ENCODE peak calls at places on chromosomes 1 and 21, in nine cellular contexts. L, K, O, D, C, E, H, G and M are unnamed samples.

GRCh38 chr1:5913876-5914275 is 78.3 kb downstream of the NPHP4 start:
- DNase-seq in L (no peak), K (no peak), O (no peak), D (no peak), C (no peak), E (no peak), H (no peak), G (no peak), M (peak; percentile 36)

GRCh38 chr21:45622416-45623097 is 21.0 kb upstream of the PCBP3 start:
- DNase-seq in L (no peak), K (no peak), O (no peak), D (no peak), C (no peak), E (no peak), H (no peak), G (no peak), M (peak; percentile 63)

GRCh38 chr1:3187415-3188149 is 118.6 kb downstream of the PRDM16 start:
- DNase-seq in L (no peak), K (no peak), O (no peak), D (no peak), C (no peak), E (no peak), H (no peak), G (no peak), M (no peak)

GRCh38 chr1:234842726-234843641 is 233.0 kb upstream of the IRF2BP2 start:
- DNase-seq in L (no peak), K (no peak), O (no peak), D (peak; percentile 27), C (no peak), E (no peak), H (no peak), G (peak; percentile 48), M (no peak)

GRCh38 chr1:220487297-220487820 is 40.6 kb upstream of the MARK1 start:
- DNase-seq in L (peak; percentile 70), K (no peak), O (no peak), D (peak; percentile 20), C (peak; percentile 59), E (peak; percentile 72), H (peak; percentile 54), G (no peak), M (no peak)

GRCh38 chr1:228217551-228218344 is 9.9 kb downstream of the OBSCN start:
- DNase-seq in L (no peak), K (no peak), O (no peak), D (no peak), C (no peak), E (peak; percentile 5), H (no peak), G (no peak), M (no peak)

GRCh38 chr1:6956488-6957159 is 171.4 kb downstream of the CAMTA1 start:
- DNase-seq in L (no peak), K (no peak), O (no peak), D (no peak), C (peak; percentile 26), E (no peak), H (no peak), G (no peak), M (no peak)

GRCh38 chr1:29245876-29246275 is 9.6 kb downstream of the PTPRU start:
- DNase-seq in L (peak; percentile 27), K (no peak), O (no peak), D (peak; percentile 53), C (peak; percentile 58), E (no peak), H (peak; percentile 38), G (no peak), M (no peak)

GRCh38 chr1:14740016-14740415 is 141.5 kb downstream of the KAZN start:
- DNase-seq in L (no peak), K (no peak), O (no peak), D (no peak), C (no peak), E (no peak), H (no peak), G (no peak), M (no peak)

GRCh38 chr1:76219589-76219914 is 145.0 kb downstream of the ST6GALNAC3 start:
- DNase-seq in L (no peak), K (no peak), O (no peak), D (no peak), C (no peak), E (no peak), H (no peak), G (no peak), M (no peak)

GRCh38 chr1:229619002-229619401 is 6.9 kb downstream of the TAF5L start:
- DNase-seq in L (no peak), K (no peak), O (no peak), D (no peak), C (no peak), E (no peak), H (no peak), G (no peak), M (no peak)

GRCh38 chr1:7334475-7335035 is 436.5 kb upstream of the VAMP3 start:
- DNase-seq in L (peak; percentile 62), K (no peak), O (no peak), D (peak; percentile 67), C (peak; percentile 87), E (peak; percentile 66), H (peak; percentile 21), G (no peak), M (peak; percentile 9)

GRCh38 chr1:153397056-153397923 is 6.4 kb upstream of the S100A8 start:
- DNase-seq in L (no peak), K (no peak), O (no peak), D (no peak), C (no peak), E (no peak), H (no peak), G (no peak), M (peak; percentile 47)

GRCh38 chr1:223631367-223631977 is 34.0 kb downstream of the CAPN8 start:
- DNase-seq in L (no peak), K (no peak), O (no peak), D (peak; percentile 25), C (no peak), E (no peak), H (no peak), G (no peak), M (no peak)

GRCh38 chr1:161196521-161197451 is 2.1 kb downstream of the ADAMTS4 start:
- DNase-seq in L (no peak), K (no peak), O (no peak), D (peak; percentile 75), C (no peak), E (no peak), H (peak; percentile 53), G (no peak), M (no peak)

GRCh38 chr1:170664283-170664827 is 424 bp downstream of the PRRX1 start:
- DNase-seq in L (peak; percentile 32), K (no peak), O (no peak), D (peak; percentile 32), C (peak; percentile 24), E (no peak), H (peak; percentile 23), G (no peak), M (no peak)

GRCh38 chr21:31548688-31549087 is 110.8 kb upstream of the SOD1 start:
- DNase-seq in L (no peak), K (no peak), O (no peak), D (no peak), C (no peak), E (no peak), H (no peak), G (no peak), M (no peak)
- TF ChIP-seq CTCF in L (no peak), K (no peak), O (no peak), D (no peak), C (no peak), E (no peak), H (peak; percentile 23), G (no peak), M (no peak)

GRCh38 chr1:236522937-236523703 is 662 bp upstream of the LGALS8 start:
- DNase-seq in L (peak; percentile 50), K (no peak), O (peak; percentile 41), D (no peak), C (peak; percentile 23), E (peak; percentile 70), H (no peak), G (no peak), M (no peak)

GRCh38 chr1:236526079-236526478 is 2.3 kb downstream of the LGALS8 start:
- DNase-seq in L (no peak), K (no peak), O (no peak), D (no peak), C (no peak), E (no peak), H (no peak), G (no peak), M (no peak)

GRCh38 chr1:236523704-236524141 is at the start of gene LGALS8:
- DNase-seq in L (peak; percentile 88), K (peak; percentile 80), O (peak; percentile 87), D (peak; percentile 80), C (peak; percentile 75), E (peak; percentile 91), H (peak; percentile 68), G (peak; percentile 89), M (peak; percentile 94)

GRCh38 chr1:236524142-236524891 is 535 bp downstream of the LGALS8 start:
- DNase-seq in L (peak; percentile 57), K (no peak), O (peak; percentile 38), D (peak; percentile 86), C (peak; percentile 73), E (peak; percentile 82), H (peak; percentile 80), G (peak; percentile 65), M (peak; percentile 77)

GRCh38 chr1:236524892-236525179 is 1.1 kb downstream of the LGALS8 start:
- DNase-seq in L (no peak), K (no peak), O (no peak), D (no peak), C (no peak), E (no peak), H (no peak), G (no peak), M (no peak)
- H3K27ac ChIP-seq in L (peak overlapping the region; percentile 95), K (peak overlapping the region; percentile 49), O (no peak overlapping the region), D (no peak overlapping the region), C (no peak overlapping the region), E (peak overlapping the region; percentile 82), H (peak overlapping the region; percentile 60), G (peak overlapping the region; percentile 84), M (peak overlapping the region; percentile 96)

DNA sequence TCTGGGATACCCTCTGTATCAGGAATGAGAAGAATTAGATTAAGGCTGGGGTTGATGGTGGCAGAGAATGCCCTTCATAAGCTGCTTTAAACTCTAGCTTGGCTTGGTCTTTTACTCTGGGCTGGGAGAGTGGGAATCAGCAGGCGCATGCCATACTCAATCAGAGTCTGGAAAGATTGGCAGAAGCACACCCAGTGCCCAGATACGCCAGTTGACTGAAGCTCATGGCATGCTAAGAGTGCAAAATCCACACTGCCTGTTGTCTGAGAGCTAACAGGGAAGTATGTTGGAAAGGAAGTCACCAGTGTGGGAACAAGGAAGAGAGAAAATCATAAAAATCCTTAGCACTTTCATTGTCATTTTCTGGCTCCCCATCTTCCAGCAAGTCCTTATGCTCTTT is 53.0 kb downstream of the HMCN1 start:
- DNase-seq in L (no peak), K (no peak), O (no peak), D (no peak), C (no peak), E (peak; percentile 28), H (no peak), G (no peak), M (no peak)
- TF ChIP-seq CTCF in L (no peak), K (no peak), O (no peak), D (no peak), C (no peak), E (no peak), H (no peak), G (no peak), M (no peak)

DNA sequence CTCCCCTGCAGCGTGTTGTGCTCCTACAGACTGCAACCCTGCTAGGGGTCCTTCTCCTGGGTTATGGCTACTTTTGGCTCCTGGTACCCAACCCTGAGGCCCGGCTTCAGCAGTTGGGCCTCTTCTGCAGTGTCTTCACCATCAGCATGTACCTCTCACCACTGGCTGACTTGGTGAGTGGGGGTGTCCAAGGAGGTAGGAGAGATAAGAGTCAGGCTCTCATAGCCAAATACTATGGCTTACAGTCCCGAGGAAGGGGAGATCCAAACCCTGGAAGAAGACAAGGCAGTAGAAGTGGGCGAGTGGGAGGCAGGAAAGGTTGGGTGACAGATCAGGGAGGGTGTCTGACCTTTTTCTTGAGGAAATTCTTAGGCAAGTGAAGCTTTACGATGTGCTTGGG is 1.9 kb downstream of the SLC50A1 start:
- DNase-seq in L (no peak), K (no peak), O (no peak), D (no peak), C (no peak), E (no peak), H (no peak), G (no peak), M (peak; percentile 68)
- H3K27ac ChIP-seq in L (peak overlapping the region; percentile 99), K (peak overlapping the region; percentile 91), O (peak overlapping the region; percentile 28), D (no peak overlapping the region), C (peak overlapping the region; percentile 99), E (peak overlapping the region; percentile 98), H (no peak overlapping the region), G (no peak overlapping the region), M (no peak overlapping the region)